ENCODE peak calls at places on chromosomes 6 and 20, in four cellular contexts. F is psoas muscle, J is fibroblast of lung, X is right atrium auricular region. D is an unnamed sample.
A peak's percentile ranks its signal among the peaks of the same experiment; 100 is the strongest.

GRCh38 chr20:8144282-8145245 is 12.5 kb downstream of the PLCB1 start:
- DNase-seq in X (no peak), F (no peak), J (peak; percentile 90), D (peak; percentile 57)

GRCh38 chr6:159100011-159100788 is 55.4 kb upstream of the TAGAP start:
- DNase-seq in X (peak; percentile 28), F (no peak), J (no peak), D (no peak)

GRCh38 chr20:22411568-22412450 is 172.6 kb downstream of the FOXA2 start:
- DNase-seq in J (peak; percentile 73), F (peak; percentile 56), X (peak; percentile 64), D (peak; percentile 59)

GRCh38 chr6:23522751-23523527 is 603.1 kb upstream of the NRSN1 start:
- DNase-seq in X (no peak), J (no peak), F (no peak), D (no peak)

GRCh38 chr6:35451354-35452185 is 568 bp upstream of the FANCE start:
- DNase-seq in X (no peak), F (no peak), J (no peak), D (no peak)

GRCh38 chr6:69883551-69883950 is 17.2 kb downstream of the COL19A1 start:
- DNase-seq in X (no peak), F (no peak), J (peak; percentile 60), D (no peak)

GRCh38 chr6:37048851-37049734 is 43.6 kb downstream of the FGD2 start:
- DNase-seq in F (peak; percentile 74), J (peak; percentile 83), X (no peak), D (no peak)

GRCh38 chr6:108168980-108169800 is 3.4 kb downstream of the NR2E1 start:
- DNase-seq in F (no peak), J (no peak), X (no peak), D (no peak)

GRCh38 chr6:29589423-29590048 is 4.6 kb downstream of the OR2H2 start:
- DNase-seq in F (no peak), X (peak; percentile 64), J (peak; percentile 54), D (peak; percentile 16)

GRCh38 chr6:148628251-148628650 is 118.6 kb upstream of the UST start:
- DNase-seq in X (no peak), J (no peak), F (no peak), D (no peak)

GRCh38 chr6:7542065-7542877 is 800 bp downstream of the DSP start:
- DNase-seq in J (no peak), F (no peak), X (no peak), D (no peak)

GRCh38 chr20:3047486-3048419 is 1.9 kb downstream of the MRPS26 start:
- DNase-seq in X (no peak), F (no peak), J (no peak), D (no peak)

GRCh38 chr6:149028767-149029405 is 282.1 kb downstream of the UST start:
- DNase-seq in X (no peak), F (no peak), J (peak; percentile 97), D (peak; percentile 91)

GRCh38 chr6:13711726-13712484 is at the start of gene RANBP9:
- DNase-seq in J (peak; percentile 92), X (peak; percentile 82), F (peak; percentile 94), D (peak; percentile 81)

GRCh38 chr6:13709698-13710551 is 1.7 kb downstream of the RANBP9 start:
- DNase-seq in X (no peak), F (no peak), J (peak; percentile 62), D (no peak)

GRCh38 chr6:13712485-13712990 is 903 bp upstream of the RANBP9 start:
- DNase-seq in J (peak; percentile 52), X (no peak), F (no peak), D (no peak)

GRCh38 chr6:13710552-13711383 is 867 bp downstream of the RANBP9 start:
- DNase-seq in X (no peak), F (peak; percentile 69), J (no peak), D (no peak)

DNA sequence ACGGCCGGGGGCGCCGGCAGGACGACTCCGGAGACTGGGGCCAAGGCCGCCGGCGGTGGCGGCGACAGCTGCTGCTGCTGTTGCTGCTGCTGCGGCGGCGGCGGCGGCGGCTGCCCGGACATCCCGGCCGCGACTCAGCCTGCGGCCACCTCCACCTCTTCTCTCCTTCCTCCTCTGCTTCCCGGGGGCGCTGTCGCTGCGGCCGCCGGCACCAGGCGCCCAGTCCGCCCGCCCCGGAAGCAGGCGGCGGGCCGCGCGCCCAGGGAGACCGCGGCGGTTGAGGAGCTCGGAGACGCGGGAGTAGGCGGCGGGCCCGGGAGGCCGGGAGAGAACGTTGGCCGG is 280 bp downstream of the RANBP9 start:
- DNase-seq in J (no peak), F (no peak), X (no peak), D (no peak)
- TF ChIP-seq CTCF in J (no peak), F (peak; percentile 22), X (peak; percentile 21), D (peak; percentile 1)

GRCh38 chr20:16555754-16556153 is 17.5 kb downstream of the KIF16B start:
- DNase-seq in F (no peak), J (peak; percentile 23), X (no peak), D (no peak)
- TF ChIP-seq CTCF in F (no peak), J (no peak), X (no peak), D (no peak)

GRCh38 chr20:23970049-23970448 is 18.5 kb downstream of the GGTLC1 start:
- DNase-seq in F (no peak), X (no peak), J (no peak), D (no peak)

GRCh38 chr20:23966298-23966697 is 22.3 kb downstream of the GGTLC1 start:
- DNase-seq in X (no peak), F (no peak), J (no peak), D (no peak)

GRCh38 chr20:23967616-23967979 is 21.0 kb downstream of the GGTLC1 start:
- DNase-seq in F (no peak), X (no peak), J (no peak), D (no peak)

GRCh38 chr20:23963941-23964340 is 24.6 kb downstream of the GGTLC1 start:
- DNase-seq in X (no peak), J (no peak), F (no peak), D (no peak)

DNA sequence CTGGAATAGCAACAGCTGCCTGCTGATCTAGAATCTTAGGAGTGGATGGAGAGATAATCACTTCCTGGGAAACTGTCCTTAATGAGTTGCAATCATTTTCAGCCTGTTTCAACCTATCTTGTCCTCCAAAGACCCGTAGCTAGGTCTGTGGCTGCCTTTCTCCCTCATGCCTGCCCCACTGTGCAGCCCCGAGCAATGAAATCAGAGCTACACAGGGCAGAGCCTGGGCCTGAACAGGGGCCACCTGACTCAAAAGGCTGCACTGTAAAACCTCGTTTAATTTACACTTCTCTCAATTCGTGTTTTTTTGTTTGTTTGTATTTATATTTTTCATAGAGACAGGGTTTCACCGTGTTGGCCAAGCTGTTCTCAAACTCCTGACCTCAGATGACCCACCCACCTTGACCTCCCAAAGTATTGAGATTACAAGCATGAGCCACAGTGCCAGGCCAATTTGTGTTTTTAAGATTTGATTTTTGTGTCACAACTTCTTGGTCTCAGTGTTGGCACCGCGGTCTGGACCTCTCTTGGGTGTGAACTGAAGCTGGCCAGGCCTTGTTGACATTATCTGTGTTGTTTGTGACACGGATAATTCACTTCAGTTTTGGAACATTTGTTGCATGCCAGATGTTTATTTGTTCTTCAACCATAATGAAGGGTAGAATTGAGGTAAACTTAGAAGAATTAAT is 21.5 kb downstream of the GGTLC1 start:
- DNase-seq in X (no peak), F (no peak), J (no peak), D (no peak)
- TF ChIP-seq CTCF in X (no peak), F (no peak), J (no peak), D (no peak)

DNA sequence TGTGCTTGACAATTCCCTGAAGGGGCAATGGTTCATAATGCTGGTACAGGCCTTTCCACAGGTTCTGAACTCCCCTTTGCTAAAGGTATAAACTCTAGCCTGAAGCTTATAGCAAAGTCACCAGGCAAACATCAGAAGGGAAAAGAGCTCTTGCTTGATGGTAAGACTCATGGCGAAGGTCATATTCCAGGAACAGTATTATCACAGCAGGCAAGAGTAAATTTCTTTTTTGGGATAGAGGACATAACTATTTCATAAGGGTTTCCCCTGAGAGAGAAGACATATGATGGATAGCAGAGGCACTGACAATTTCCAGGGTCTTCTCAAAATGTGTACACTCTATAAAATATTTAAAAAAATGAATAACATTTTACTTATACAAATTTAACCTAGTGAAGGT is 86.8 kb downstream of the PRKN start:
- DNase-seq in J (no peak), F (no peak), X (no peak), D (no peak)
- TF ChIP-seq CTCF in J (no peak), F (no peak), X (no peak), D (no peak)

GRCh38 chr6:84220809-84221409 is 6.5 kb downstream of the CEP162 start:
- DNase-seq in F (no peak), J (peak; percentile 61), X (no peak), D (no peak)
- TF ChIP-seq CTCF in F (peak; percentile 57), J (no peak), X (peak; percentile 67), D (peak; percentile 40)

GRCh38 chr6:46953921-46954320 is 32.2 kb upstream of the ADGRF5 start:
- DNase-seq in X (no peak), J (no peak), F (no peak), D (no peak)

GRCh38 chr6:46949662-46950280 is 28.0 kb upstream of the ADGRF5 start:
- DNase-seq in F (peak; percentile 77), J (no peak), X (peak; percentile 77), D (no peak)

GRCh38 chr6:46956409-46956808 is 34.7 kb upstream of the ADGRF5 start:
- DNase-seq in J (no peak), F (no peak), X (no peak), D (no peak)

GRCh38 chr6:46959419-46959818 is 37.7 kb upstream of the ADGRF5 start:
- DNase-seq in F (no peak), X (no peak), J (no peak), D (no peak)

DNA sequence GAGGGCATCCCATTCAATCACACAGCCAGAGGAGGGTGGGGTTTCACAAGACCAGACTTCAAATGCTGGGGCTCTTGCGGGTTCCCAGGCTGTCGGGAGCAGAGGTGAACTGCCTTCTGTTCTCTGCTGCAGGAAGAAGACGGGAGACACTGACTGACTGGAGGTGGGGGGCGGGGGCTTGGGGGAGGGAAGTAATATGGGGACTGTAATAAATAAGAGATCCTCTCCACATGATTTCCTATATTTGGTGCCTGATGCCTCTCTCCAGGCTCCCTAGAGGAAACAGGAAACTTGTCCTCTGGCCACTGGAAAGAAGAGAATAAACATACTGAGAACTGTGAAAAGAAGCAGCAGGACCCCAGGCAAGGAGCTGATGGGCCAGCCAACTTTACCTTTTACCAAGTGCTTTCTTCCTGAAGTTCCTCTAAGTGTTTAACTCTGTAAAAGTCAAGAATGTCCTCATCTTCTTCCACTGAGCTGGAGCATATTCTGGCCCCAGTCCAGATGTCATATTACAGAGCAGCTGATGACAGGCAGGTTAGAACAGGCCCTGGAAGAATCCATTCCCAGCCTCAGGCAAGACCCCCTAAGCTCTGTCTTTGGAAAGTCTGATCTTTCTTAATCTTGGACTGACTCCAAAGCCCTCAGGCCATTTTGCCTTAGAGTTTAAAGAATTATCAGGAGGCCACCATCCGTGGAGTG is 33.2 kb upstream of the ADGRF5 start:
- DNase-seq in X (no peak), J (no peak), F (no peak), D (no peak)
- TF ChIP-seq CTCF in X (no peak), J (no peak), F (no peak), D (no peak)

GRCh38 chr20:51768759-51769517 is 748 bp upstream of the ATP9A start:
- DNase-seq in F (no peak), X (no peak), J (no peak), D (no peak)
- TF ChIP-seq CTCF in F (no peak), X (no peak), J (no peak), D (no peak)

DNA sequence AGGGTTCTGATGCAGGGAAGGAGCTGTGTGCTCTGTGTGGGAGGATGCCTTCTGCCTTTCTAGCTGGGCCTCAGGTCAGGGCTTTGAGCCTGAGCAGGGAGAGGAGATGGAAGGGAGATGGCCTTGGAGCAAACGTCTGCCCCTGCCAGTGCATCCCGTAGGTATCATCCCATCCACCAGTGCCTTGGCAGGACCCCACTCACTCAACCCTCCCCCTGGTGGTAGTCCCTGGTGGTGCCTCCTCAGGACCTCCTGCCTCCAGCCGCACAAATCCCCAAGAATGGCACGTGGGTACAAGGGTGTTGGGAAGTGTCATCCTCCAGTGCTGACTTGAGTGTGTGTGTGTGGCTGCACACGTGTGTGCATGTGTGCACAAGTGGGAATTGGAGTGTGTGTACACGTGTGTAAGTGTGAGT is 23.1 kb upstream of the MICB start:
- DNase-seq in F (no peak), X (no peak), J (no peak), D (no peak)
- TF ChIP-seq CTCF in F (peak; percentile 12), X (no peak), J (peak; percentile 25), D (peak; percentile 13)